ENCODE peak calls at places on chromosomes 12 and 14, in eight cellular contexts. One of them, this sample, is unnamed. For H3K36me3 and H3K27me3, the result is how much of the 10 kb centered on the place peaks cover.

GRCh38 chr14:95994593-95994928 is 44.6 kb upstream of the C14orf132 start:
- DNase-seq in suprapubic skin: no peak
- DNase-seq in vagina: no peak
- DNase-seq in tibial nerve: no peak
- DNase-seq in MM.1S: no peak
- DNase-seq in right lobe of liver: no peak
- DNase-seq in stomach: no peak
- DNase-seq in tibial artery: no peak
- DNase-seq in this sample: no peak

GRCh38 chr14:23186913-23187654 is 3.6 kb upstream of the SLC7A8 start:
- DNase-seq in suprapubic skin: no peak
- DNase-seq in vagina: no peak
- DNase-seq in tibial nerve: no peak
- DNase-seq in MM.1S: peak
- DNase-seq in right lobe of liver: no peak
- DNase-seq in stomach: peak
- DNase-seq in tibial artery: no peak
- DNase-seq in this sample: no peak

GRCh38 chr14:57889245-57889644 is 23.4 kb upstream of the SLC35F4 start:
- DNase-seq in suprapubic skin: no peak
- DNase-seq in vagina: no peak
- DNase-seq in tibial nerve: no peak
- DNase-seq in MM.1S: no peak
- DNase-seq in right lobe of liver: no peak
- DNase-seq in stomach: peak
- DNase-seq in tibial artery: peak
- DNase-seq in this sample: no peak

GRCh38 chr14:99479903-99480855 is 480 bp downstream of the SETD3 start:
- DNase-seq in suprapubic skin: peak
- DNase-seq in vagina: no peak
- DNase-seq in tibial nerve: no peak
- DNase-seq in MM.1S: no peak
- DNase-seq in right lobe of liver: peak
- DNase-seq in stomach: peak
- DNase-seq in tibial artery: peak
- DNase-seq in this sample: peak

GRCh38 chr14:50025073-50025472 is 91.3 kb downstream of the VCPKMT start:
- DNase-seq in suprapubic skin: no peak
- DNase-seq in vagina: no peak
- DNase-seq in tibial nerve: no peak
- DNase-seq in MM.1S: no peak
- DNase-seq in right lobe of liver: no peak
- DNase-seq in stomach: no peak
- DNase-seq in tibial artery: no peak
- DNase-seq in this sample: no peak

GRCh38 chr14:31949709-31950108 is 127.4 kb upstream of the ARHGAP5 start:
- DNase-seq in suprapubic skin: no peak
- DNase-seq in vagina: no peak
- DNase-seq in tibial nerve: no peak
- DNase-seq in MM.1S: no peak
- DNase-seq in right lobe of liver: no peak
- DNase-seq in stomach: no peak
- DNase-seq in tibial artery: no peak
- DNase-seq in this sample: no peak

GRCh38 chr14:80364274-80364673 is 153.0 kb upstream of the DIO2 start:
- DNase-seq in suprapubic skin: no peak
- DNase-seq in vagina: no peak
- DNase-seq in tibial nerve: no peak
- DNase-seq in MM.1S: no peak
- DNase-seq in right lobe of liver: no peak
- DNase-seq in stomach: no peak
- DNase-seq in tibial artery: no peak
- DNase-seq in this sample: no peak

GRCh38 chr12:93152617-93153016 is 223.5 kb upstream of the EEA1 start:
- DNase-seq in suprapubic skin: no peak
- DNase-seq in vagina: no peak
- DNase-seq in tibial nerve: no peak
- DNase-seq in MM.1S: no peak
- DNase-seq in right lobe of liver: no peak
- DNase-seq in stomach: no peak
- DNase-seq in tibial artery: no peak
- DNase-seq in this sample: no peak

GRCh38 chr12:28568709-28569108 is 378.5 kb downstream of the CCDC91 start:
- DNase-seq in suprapubic skin: no peak
- DNase-seq in vagina: no peak
- DNase-seq in tibial nerve: no peak
- DNase-seq in MM.1S: no peak
- DNase-seq in right lobe of liver: no peak
- DNase-seq in stomach: no peak
- DNase-seq in tibial artery: no peak
- DNase-seq in this sample: no peak

GRCh38 chr12:122732170-122732569 is 1.5 kb upstream of the HCAR1 start:
- DNase-seq in suprapubic skin: no peak
- DNase-seq in vagina: no peak
- DNase-seq in tibial nerve: no peak
- DNase-seq in MM.1S: no peak
- DNase-seq in right lobe of liver: no peak
- DNase-seq in stomach: no peak
- DNase-seq in tibial artery: peak
- DNase-seq in this sample: no peak

GRCh38 chr12:99611590-99611989 is 36.0 kb upstream of the GARIN6 start:
- DNase-seq in suprapubic skin: no peak
- DNase-seq in vagina: no peak
- DNase-seq in tibial nerve: no peak
- DNase-seq in MM.1S: no peak
- DNase-seq in right lobe of liver: no peak
- DNase-seq in stomach: no peak
- DNase-seq in tibial artery: no peak
- DNase-seq in this sample: no peak

GRCh38 chr12:93199831-93200236 is 177.9 kb upstream of the NUDT4 start:
- DNase-seq in suprapubic skin: no peak
- DNase-seq in vagina: no peak
- DNase-seq in tibial nerve: no peak
- DNase-seq in MM.1S: peak
- DNase-seq in right lobe of liver: no peak
- DNase-seq in stomach: no peak
- DNase-seq in tibial artery: no peak
- DNase-seq in this sample: no peak

GRCh38 chr14:21991130-21991529 is 317.5 kb upstream of the OR4E1 start:
- DNase-seq in suprapubic skin: no peak
- DNase-seq in vagina: no peak
- DNase-seq in tibial nerve: no peak
- DNase-seq in MM.1S: peak
- DNase-seq in right lobe of liver: no peak
- DNase-seq in stomach: no peak
- DNase-seq in tibial artery: no peak
- DNase-seq in this sample: no peak

GRCh38 chr12:11795910-11796459 is 146.5 kb downstream of the ETV6 start:
- DNase-seq in suprapubic skin: no peak
- DNase-seq in vagina: no peak
- DNase-seq in tibial nerve: no peak
- DNase-seq in MM.1S: no peak
- DNase-seq in right lobe of liver: no peak
- DNase-seq in stomach: no peak
- DNase-seq in tibial artery: no peak
- DNase-seq in this sample: no peak

GRCh38 chr12:70635713-70636112 is 1.5 kb downstream of the PTPRB start:
- DNase-seq in suprapubic skin: no peak
- DNase-seq in vagina: no peak
- DNase-seq in tibial nerve: no peak
- DNase-seq in MM.1S: no peak
- DNase-seq in right lobe of liver: no peak
- DNase-seq in stomach: no peak
- DNase-seq in tibial artery: no peak
- DNase-seq in this sample: no peak

GRCh38 chr14:61561144-61561543 is 134.2 kb upstream of the HIF1A start:
- DNase-seq in suprapubic skin: no peak
- DNase-seq in vagina: no peak
- DNase-seq in tibial nerve: no peak
- DNase-seq in MM.1S: no peak
- DNase-seq in right lobe of liver: peak
- DNase-seq in stomach: no peak
- DNase-seq in tibial artery: no peak
- DNase-seq in this sample: no peak

GRCh38 chr12:2261708-2262107 is 208.9 kb downstream of the CACNA1C start:
- DNase-seq in suprapubic skin: no peak
- DNase-seq in vagina: no peak
- DNase-seq in tibial nerve: no peak
- DNase-seq in MM.1S: no peak
- DNase-seq in right lobe of liver: no peak
- DNase-seq in stomach: no peak
- DNase-seq in tibial artery: no peak
- DNase-seq in this sample: no peak

GRCh38 chr14:62409185-62409584 is 636.1 kb downstream of the KCNH5 start:
- DNase-seq in suprapubic skin: no peak
- DNase-seq in vagina: no peak
- DNase-seq in tibial nerve: no peak
- DNase-seq in MM.1S: no peak
- DNase-seq in right lobe of liver: no peak
- DNase-seq in stomach: no peak
- DNase-seq in tibial artery: no peak
- DNase-seq in this sample: no peak

GRCh38 chr14:77268989-77269595 is 1.9 kb downstream of the NGB start:
- DNase-seq in suprapubic skin: no peak
- DNase-seq in vagina: no peak
- DNase-seq in tibial nerve: no peak
- DNase-seq in MM.1S: peak
- DNase-seq in right lobe of liver: no peak
- DNase-seq in stomach: no peak
- DNase-seq in tibial artery: no peak
- DNase-seq in this sample: no peak

DNA sequence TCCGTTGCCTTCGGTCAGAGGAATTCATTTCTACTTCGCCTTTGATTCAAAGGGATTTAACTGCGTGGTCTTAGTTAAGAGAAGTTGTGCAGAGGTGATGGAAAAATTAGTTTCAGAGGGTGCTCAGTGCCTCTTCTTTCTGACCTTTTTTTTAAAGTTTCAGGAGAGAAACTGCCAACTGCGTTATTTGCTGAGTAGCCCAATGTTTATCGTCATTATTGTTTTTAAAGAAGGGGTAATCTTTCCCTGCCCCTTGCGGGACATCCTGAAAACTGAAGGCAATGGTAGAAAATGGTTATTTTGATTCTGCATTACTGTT is 11.0 kb downstream of the OTX2 start:
- DNase-seq in suprapubic skin: no peak
- DNase-seq in vagina: no peak
- DNase-seq in tibial nerve: no peak
- DNase-seq in MM.1S: no peak
- DNase-seq in right lobe of liver: no peak
- DNase-seq in stomach: no peak
- DNase-seq in tibial artery: no peak
- DNase-seq in this sample: no peak
- H3K4me3 ChIP-seq in suprapubic skin: no peak
- H3K4me3 ChIP-seq in vagina: no peak
- H3K4me3 ChIP-seq in tibial nerve: no peak
- H3K4me3 ChIP-seq in MM.1S: no peak
- H3K4me3 ChIP-seq in right lobe of liver: no peak
- H3K4me3 ChIP-seq in stomach: no peak
- H3K4me3 ChIP-seq in tibial artery: no peak
- H3K4me3 ChIP-seq in this sample: no peak

GRCh38 chr12:86349196-86349595 is 93.0 kb upstream of the MGAT4C start:
- DNase-seq in suprapubic skin: no peak
- DNase-seq in vagina: no peak
- DNase-seq in tibial nerve: no peak
- DNase-seq in MM.1S: no peak
- DNase-seq in right lobe of liver: no peak
- DNase-seq in stomach: no peak
- DNase-seq in tibial artery: no peak
- DNase-seq in this sample: no peak
- H3K36me3 ChIP-seq in suprapubic skin: under half
- H3K36me3 ChIP-seq in vagina: under half
- H3K36me3 ChIP-seq in tibial nerve: under half
- H3K36me3 ChIP-seq in MM.1S: under half
- H3K36me3 ChIP-seq in right lobe of liver: under half
- H3K36me3 ChIP-seq in stomach: under half
- H3K36me3 ChIP-seq in tibial artery: under half
- H3K36me3 ChIP-seq in this sample: under half

DNA sequence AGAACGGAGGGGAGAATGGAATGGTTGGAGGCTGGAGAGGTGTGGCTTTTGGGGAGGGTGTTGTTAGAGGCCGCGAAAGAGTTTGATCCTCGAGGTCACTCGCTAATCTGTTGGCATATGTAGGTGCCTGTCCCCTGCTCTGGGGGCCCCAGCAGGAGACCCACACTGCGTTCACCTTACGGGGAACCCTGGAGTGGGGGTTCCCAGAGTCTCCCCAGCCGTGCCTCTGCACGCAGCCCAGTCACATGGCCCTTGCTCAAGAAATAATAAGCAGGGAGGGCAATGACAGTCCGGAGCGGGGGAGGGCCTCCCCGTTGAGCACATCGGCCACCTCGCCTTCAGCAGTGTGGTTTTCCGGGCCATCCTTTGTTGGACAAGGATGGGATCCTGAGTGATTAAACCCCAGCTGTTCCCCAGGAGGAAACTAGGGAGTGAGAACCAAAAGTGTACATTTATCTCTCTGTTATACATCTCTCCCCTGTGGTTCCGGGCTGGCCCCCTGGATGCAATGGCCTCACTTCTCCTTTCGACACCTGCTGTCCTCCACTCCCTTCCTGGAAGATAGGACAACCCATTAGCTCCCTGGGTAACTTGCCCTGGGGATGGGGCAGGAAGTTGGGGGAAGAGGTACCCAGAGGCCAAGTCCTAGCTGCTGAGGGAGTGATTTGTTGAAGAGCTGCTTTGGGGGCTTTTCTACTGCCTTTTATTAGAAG is 1.3 kb downstream of the PLEKHG3 start:
- DNase-seq in suprapubic skin: peak
- DNase-seq in vagina: no peak
- DNase-seq in tibial nerve: no peak
- DNase-seq in MM.1S: no peak
- DNase-seq in right lobe of liver: no peak
- DNase-seq in stomach: no peak
- DNase-seq in tibial artery: peak
- DNase-seq in this sample: no peak
- H3K27me3 ChIP-seq in suprapubic skin: under half
- H3K27me3 ChIP-seq in vagina: under half
- H3K27me3 ChIP-seq in tibial nerve: under half
- H3K27me3 ChIP-seq in MM.1S: under half
- H3K27me3 ChIP-seq in right lobe of liver: under half
- H3K27me3 ChIP-seq in stomach: under half
- H3K27me3 ChIP-seq in tibial artery: under half
- H3K27me3 ChIP-seq in this sample: under half

GRCh38 chr14:70810621-70811020 is 1.3 kb upstream of the MAP3K9 start:
- DNase-seq in suprapubic skin: no peak
- DNase-seq in vagina: no peak
- DNase-seq in tibial nerve: no peak
- DNase-seq in MM.1S: no peak
- DNase-seq in right lobe of liver: no peak
- DNase-seq in stomach: no peak
- DNase-seq in tibial artery: no peak
- DNase-seq in this sample: no peak
- H3K4me3 ChIP-seq in suprapubic skin: peak
- H3K4me3 ChIP-seq in vagina: no peak
- H3K4me3 ChIP-seq in tibial nerve: no peak
- H3K4me3 ChIP-seq in MM.1S: no peak
- H3K4me3 ChIP-seq in right lobe of liver: no peak
- H3K4me3 ChIP-seq in stomach: peak
- H3K4me3 ChIP-seq in tibial artery: no peak
- H3K4me3 ChIP-seq in this sample: peak

This sample was measured in GM06990.